ENCODE peak calls at places on chromosomes 12 and 14, in seven cellular contexts. One of them, this sample, is unnamed. For H3K4me1, the result is how much of the 10 kb centered on the place peaks cover.

GRCh38 chr12:52884526-52885293 is 20.2 kb downstream of the KRT8 start:
- DNase-seq in PC-9: peak
- DNase-seq in heart left ventricle: peak
- DNase-seq in OCI-LY7: peak
- DNase-seq in neural progenitor cell: peak
- DNase-seq in right atrium auricular region: peak
- DNase-seq in neuronal stem cell: peak
- DNase-seq in this sample: peak

GRCh38 chr14:20630340-20631022 is 11.0 kb downstream of the OR6S1 start:
- DNase-seq in PC-9: peak
- DNase-seq in heart left ventricle: no peak
- DNase-seq in OCI-LY7: no peak
- DNase-seq in neural progenitor cell: peak
- DNase-seq in right atrium auricular region: no peak
- DNase-seq in neuronal stem cell: no peak
- DNase-seq in this sample: no peak

GRCh38 chr14:99047436-99048110 is 224.4 kb downstream of the BCL11B start:
- DNase-seq in PC-9: no peak
- DNase-seq in heart left ventricle: no peak
- DNase-seq in OCI-LY7: no peak
- DNase-seq in neural progenitor cell: peak
- DNase-seq in right atrium auricular region: no peak
- DNase-seq in neuronal stem cell: peak
- DNase-seq in this sample: peak

GRCh38 chr14:74552623-74553022 is 59.1 kb downstream of the ISCA2 start:
- DNase-seq in PC-9: no peak
- DNase-seq in heart left ventricle: peak
- DNase-seq in OCI-LY7: no peak
- DNase-seq in neural progenitor cell: no peak
- DNase-seq in right atrium auricular region: peak
- DNase-seq in neuronal stem cell: no peak
- DNase-seq in this sample: no peak

GRCh38 chr12:104738841-104739642 is 219.0 kb downstream of the SLC41A2 start:
- DNase-seq in PC-9: no peak
- DNase-seq in heart left ventricle: no peak
- DNase-seq in OCI-LY7: no peak
- DNase-seq in neural progenitor cell: no peak
- DNase-seq in right atrium auricular region: no peak
- DNase-seq in neuronal stem cell: no peak
- DNase-seq in this sample: no peak

GRCh38 chr12:4918950-4919660 is 9.4 kb downstream of the KCNA1 start:
- DNase-seq in PC-9: no peak
- DNase-seq in heart left ventricle: no peak
- DNase-seq in OCI-LY7: no peak
- DNase-seq in neural progenitor cell: no peak
- DNase-seq in right atrium auricular region: no peak
- DNase-seq in neuronal stem cell: no peak
- DNase-seq in this sample: no peak

GRCh38 chr12:130460611-130461478 is 123.2 kb downstream of the PIWIL1 start:
- DNase-seq in PC-9: no peak
- DNase-seq in heart left ventricle: no peak
- DNase-seq in OCI-LY7: no peak
- DNase-seq in neural progenitor cell: no peak
- DNase-seq in right atrium auricular region: no peak
- DNase-seq in neuronal stem cell: no peak
- DNase-seq in this sample: no peak

GRCh38 chr12:62643470-62643869 is 176.8 kb downstream of the MON2 start:
- DNase-seq in PC-9: no peak
- DNase-seq in heart left ventricle: no peak
- DNase-seq in OCI-LY7: no peak
- DNase-seq in neural progenitor cell: no peak
- DNase-seq in right atrium auricular region: no peak
- DNase-seq in neuronal stem cell: no peak
- DNase-seq in this sample: no peak

GRCh38 chr12:68042212-68042699 is 53.0 kb downstream of the IFNG-AS1 start:
- DNase-seq in PC-9: no peak
- DNase-seq in heart left ventricle: no peak
- DNase-seq in OCI-LY7: peak
- DNase-seq in neural progenitor cell: no peak
- DNase-seq in right atrium auricular region: no peak
- DNase-seq in neuronal stem cell: no peak
- DNase-seq in this sample: no peak

GRCh38 chr14:79825046-79825521 is 386.2 kb downstream of the DIO2 start:
- DNase-seq in PC-9: no peak
- DNase-seq in heart left ventricle: no peak
- DNase-seq in OCI-LY7: no peak
- DNase-seq in neural progenitor cell: no peak
- DNase-seq in right atrium auricular region: no peak
- DNase-seq in neuronal stem cell: no peak
- DNase-seq in this sample: no peak

GRCh38 chr12:59698599-59698998 is 102.8 kb downstream of the SLC16A7 start:
- DNase-seq in PC-9: no peak
- DNase-seq in heart left ventricle: no peak
- DNase-seq in OCI-LY7: no peak
- DNase-seq in neural progenitor cell: no peak
- DNase-seq in right atrium auricular region: no peak
- DNase-seq in neuronal stem cell: no peak
- DNase-seq in this sample: no peak

GRCh38 chr12:20268121-20268732 is 100.1 kb upstream of the PDE3A start:
- DNase-seq in PC-9: no peak
- DNase-seq in heart left ventricle: no peak
- DNase-seq in OCI-LY7: no peak
- DNase-seq in neural progenitor cell: no peak
- DNase-seq in right atrium auricular region: no peak
- DNase-seq in neuronal stem cell: no peak
- DNase-seq in this sample: no peak

GRCh38 chr12:15601210-15601800 is 187.9 kb downstream of the EPS8 start:
- DNase-seq in PC-9: peak
- DNase-seq in heart left ventricle: no peak
- DNase-seq in OCI-LY7: no peak
- DNase-seq in neural progenitor cell: no peak
- DNase-seq in right atrium auricular region: no peak
- DNase-seq in neuronal stem cell: no peak
- DNase-seq in this sample: no peak

GRCh38 chr12:31605531-31605930 is 14.6 kb upstream of the DENND5B start:
- DNase-seq in PC-9: no peak
- DNase-seq in heart left ventricle: no peak
- DNase-seq in OCI-LY7: no peak
- DNase-seq in neural progenitor cell: no peak
- DNase-seq in right atrium auricular region: no peak
- DNase-seq in neuronal stem cell: no peak
- DNase-seq in this sample: no peak

DNA sequence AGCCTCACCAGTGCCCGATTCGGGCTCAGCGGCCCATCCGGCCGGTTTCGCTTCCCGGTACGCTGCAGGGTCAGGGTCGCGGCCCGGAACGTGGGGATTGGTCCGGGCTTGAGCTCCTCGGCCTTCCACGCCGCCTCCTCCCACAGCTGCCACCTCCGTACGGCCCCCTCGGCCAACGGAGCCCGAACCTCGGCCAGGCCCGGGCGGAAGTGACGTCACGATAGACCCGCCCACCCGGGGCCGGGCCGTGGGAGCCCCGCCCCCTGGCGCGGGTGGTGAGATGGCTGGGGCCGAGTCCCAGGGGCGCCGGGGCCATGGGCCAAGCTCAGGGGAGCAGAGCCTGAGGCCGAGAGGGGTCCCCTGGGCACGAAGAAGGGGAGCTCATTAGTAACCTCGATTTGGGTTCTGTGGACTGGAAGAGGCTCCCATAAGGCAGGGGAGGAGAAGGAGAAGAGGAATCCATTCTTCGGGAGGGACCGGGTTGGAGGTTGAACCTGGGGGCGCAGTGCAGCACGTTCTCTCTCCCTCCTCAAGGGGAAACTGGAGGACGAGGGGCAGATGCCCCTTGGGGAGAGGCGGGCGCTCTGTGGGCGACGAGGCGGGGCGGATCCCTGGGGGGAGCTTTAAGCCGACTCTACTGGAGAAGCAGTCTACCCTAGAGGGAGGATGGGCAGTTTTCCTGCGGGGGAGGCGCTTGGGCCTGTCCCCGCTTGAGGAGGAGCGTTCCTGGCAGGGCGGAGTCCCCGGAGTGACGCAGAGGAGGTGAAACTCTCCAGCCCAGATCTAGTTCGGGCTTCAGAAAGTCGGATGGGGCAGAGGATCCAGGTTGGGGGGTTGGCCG is at the start of gene MLF2:
- DNase-seq in PC-9: peak
- DNase-seq in heart left ventricle: peak
- DNase-seq in OCI-LY7: peak
- DNase-seq in neural progenitor cell: peak
- DNase-seq in right atrium auricular region: peak
- DNase-seq in neuronal stem cell: peak
- DNase-seq in this sample: peak
- H3K4me1 ChIP-seq in PC-9: under half
- H3K4me1 ChIP-seq in heart left ventricle: under half
- H3K4me1 ChIP-seq in OCI-LY7: under half
- H3K4me1 ChIP-seq in neural progenitor cell: under half
- H3K4me1 ChIP-seq in right atrium auricular region: under half
- H3K4me1 ChIP-seq in neuronal stem cell: under half
- H3K4me1 ChIP-seq in this sample: under half

DNA sequence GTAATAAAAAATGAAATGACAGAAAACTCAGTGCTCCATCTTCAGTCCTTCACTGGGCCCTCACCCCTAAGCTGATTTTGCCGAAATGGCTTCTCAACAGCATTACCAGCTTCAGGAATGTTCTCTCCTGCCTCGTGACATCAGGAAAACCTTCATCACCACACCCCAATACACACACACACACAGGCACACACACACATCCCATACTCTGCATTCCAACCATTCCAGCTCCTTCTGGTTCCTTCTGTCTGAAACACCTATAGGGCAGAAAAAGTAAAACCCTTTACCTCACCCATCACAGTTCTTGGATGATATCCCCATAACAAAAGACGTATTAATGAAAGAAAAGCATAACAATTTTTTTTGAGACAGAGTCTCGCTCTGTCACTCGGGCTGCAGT is 75.9 kb downstream of the CCDC60 start:
- DNase-seq in PC-9: no peak
- DNase-seq in heart left ventricle: no peak
- DNase-seq in OCI-LY7: no peak
- DNase-seq in neural progenitor cell: peak
- DNase-seq in right atrium auricular region: no peak
- DNase-seq in neuronal stem cell: no peak
- DNase-seq in this sample: no peak
- H3K27ac ChIP-seq in PC-9: no peak
- H3K27ac ChIP-seq in heart left ventricle: no peak
- H3K27ac ChIP-seq in OCI-LY7: no peak
- H3K27ac ChIP-seq in neural progenitor cell: no peak
- H3K27ac ChIP-seq in right atrium auricular region: no peak
- H3K27ac ChIP-seq in neuronal stem cell: no peak
- H3K27ac ChIP-seq in this sample: no peak

GRCh38 chr12:132448453-132448800 is 41.5 kb upstream of the FBRSL1 start:
- DNase-seq in PC-9: no peak
- DNase-seq in heart left ventricle: no peak
- DNase-seq in OCI-LY7: no peak
- DNase-seq in neural progenitor cell: no peak
- DNase-seq in right atrium auricular region: no peak
- DNase-seq in neuronal stem cell: no peak
- DNase-seq in this sample: no peak

GRCh38 chr12:132449565-132450390 is 40.2 kb upstream of the FBRSL1 start:
- DNase-seq in PC-9: no peak
- DNase-seq in heart left ventricle: no peak
- DNase-seq in OCI-LY7: no peak
- DNase-seq in neural progenitor cell: no peak
- DNase-seq in right atrium auricular region: no peak
- DNase-seq in neuronal stem cell: no peak
- DNase-seq in this sample: peak

GRCh38 chr12:132447327-132447720 is 42.6 kb upstream of the FBRSL1 start:
- DNase-seq in PC-9: no peak
- DNase-seq in heart left ventricle: no peak
- DNase-seq in OCI-LY7: no peak
- DNase-seq in neural progenitor cell: no peak
- DNase-seq in right atrium auricular region: no peak
- DNase-seq in neuronal stem cell: no peak
- DNase-seq in this sample: peak

GRCh38 chr12:132446535-132447326 is 43.2 kb upstream of the FBRSL1 start:
- DNase-seq in PC-9: no peak
- DNase-seq in heart left ventricle: no peak
- DNase-seq in OCI-LY7: no peak
- DNase-seq in neural progenitor cell: peak
- DNase-seq in right atrium auricular region: no peak
- DNase-seq in neuronal stem cell: no peak
- DNase-seq in this sample: no peak

DNA sequence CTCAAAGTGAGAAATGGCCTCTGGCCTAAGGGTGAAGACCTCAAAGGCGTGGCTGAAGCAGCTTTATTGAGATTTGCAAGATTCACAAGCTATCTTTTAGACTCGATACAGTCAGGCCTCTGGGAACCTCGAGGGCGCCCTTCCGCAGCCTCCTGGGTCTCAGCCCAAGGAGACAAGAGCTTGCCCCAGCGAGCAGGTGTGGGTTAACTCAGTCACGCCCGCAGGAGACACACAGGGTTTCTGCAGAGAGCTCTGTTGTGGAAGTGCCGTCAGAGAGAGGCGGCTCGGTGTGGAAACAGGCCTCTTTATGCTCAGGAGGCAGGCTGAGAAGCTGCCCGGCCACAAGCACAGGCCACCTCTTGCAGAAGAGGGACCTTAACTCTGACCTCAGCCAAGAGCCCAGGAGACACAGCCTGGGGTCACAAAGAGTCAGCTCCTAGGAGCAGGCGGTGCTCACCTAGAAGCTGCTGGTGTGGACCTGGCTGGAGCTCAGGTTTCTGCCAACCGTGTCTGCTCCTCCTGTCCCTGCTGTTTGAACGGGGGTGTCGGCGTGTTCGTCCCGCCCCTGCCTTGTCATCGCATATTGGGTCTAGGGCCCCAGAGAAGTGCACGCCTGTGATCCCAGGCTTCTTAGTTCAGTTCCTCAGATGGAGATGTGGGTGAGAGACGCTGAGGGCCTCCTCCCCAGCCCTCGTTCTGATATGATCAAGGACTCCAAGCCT is 42.1 kb upstream of the FBRSL1 start:
- DNase-seq in PC-9: no peak
- DNase-seq in heart left ventricle: no peak
- DNase-seq in OCI-LY7: no peak
- DNase-seq in neural progenitor cell: no peak
- DNase-seq in right atrium auricular region: no peak
- DNase-seq in neuronal stem cell: no peak
- DNase-seq in this sample: no peak
- H3K4me1 ChIP-seq in PC-9: under half
- H3K4me1 ChIP-seq in heart left ventricle: under half
- H3K4me1 ChIP-seq in OCI-LY7: under half
- H3K4me1 ChIP-seq in neural progenitor cell: under half
- H3K4me1 ChIP-seq in right atrium auricular region: under half
- H3K4me1 ChIP-seq in neuronal stem cell: under half
- H3K4me1 ChIP-seq in this sample: under half

DNA sequence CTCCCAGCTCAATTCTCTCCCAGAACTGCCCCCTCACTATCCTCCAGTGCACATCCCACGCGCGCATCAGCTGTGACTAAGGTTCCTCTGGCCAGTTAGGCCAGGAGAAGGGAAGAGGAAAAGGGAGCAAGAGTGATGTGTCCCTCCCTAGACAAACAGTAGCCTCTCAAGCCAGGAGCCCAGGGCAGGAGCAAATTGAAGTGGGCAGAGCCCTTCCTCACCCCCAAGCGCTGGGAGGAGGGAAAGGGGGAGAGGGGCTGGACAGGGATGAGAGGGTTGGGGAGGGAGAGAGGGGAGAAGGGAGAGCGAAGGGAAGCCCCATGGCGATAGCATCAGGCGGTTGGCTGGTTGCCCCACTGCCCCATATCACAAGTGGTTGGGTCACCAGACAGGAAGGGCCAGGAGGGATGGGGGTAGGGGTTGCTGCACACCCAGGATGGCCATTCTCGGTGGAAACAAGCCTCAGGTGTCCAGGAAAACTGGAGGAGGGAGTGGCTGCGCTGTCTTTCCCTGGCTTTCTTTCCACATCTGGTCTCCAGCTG is 1.1 kb downstream of the CD63 start:
- DNase-seq in PC-9: peak
- DNase-seq in heart left ventricle: peak
- DNase-seq in OCI-LY7: no peak
- DNase-seq in neural progenitor cell: peak
- DNase-seq in right atrium auricular region: no peak
- DNase-seq in neuronal stem cell: no peak
- DNase-seq in this sample: peak
- H3K27ac ChIP-seq in PC-9: peak
- H3K27ac ChIP-seq in heart left ventricle: peak
- H3K27ac ChIP-seq in OCI-LY7: peak
- H3K27ac ChIP-seq in neural progenitor cell: no peak
- H3K27ac ChIP-seq in right atrium auricular region: peak
- H3K27ac ChIP-seq in neuronal stem cell: peak
- H3K27ac ChIP-seq in this sample: peak

This sample was measured in right lobe of liver.